ENCODE peak calls at places on chromosomes 7 and 10, in ten cellular contexts. T is psoas muscle, P is progenitor cell of endocrine pancreas, O is colonic mucosa, N is astrocyte of the spinal cord, B is lower lobe of right lung, G is RWPE1, H is uterus, X is neural crest cell, V is heart left ventricle. J is an unnamed sample.

GRCh38 chr10:119029613-119030420 is at the start of gene NANOS1:
- DNase-seq in T (no peak), B (no peak), H (no peak), O (no peak), G (no peak), V (no peak), P (peak), N (no peak), X (peak), J (peak)

GRCh38 chr10:42979730-42980467 is 97.0 kb upstream of the RET start:
- DNase-seq in B (no peak), X (no peak), O (no peak), N (no peak), G (no peak), V (peak), P (peak), T (peak), H (peak), J (no peak)

GRCh38 chr7:36029311-36029710 is 123.7 kb upstream of the EEPD1 start:
- DNase-seq in H (no peak), X (no peak), P (no peak), T (no peak), N (no peak), O (no peak), G (no peak), B (no peak), V (no peak), J (no peak)

GRCh38 chr7:114130860-114131259 is 212.1 kb upstream of the PPP1R3A start:
- DNase-seq in N (peak), O (no peak), P (no peak), T (no peak), H (no peak), V (no peak), G (no peak), B (no peak), X (no peak), J (no peak)

GRCh38 chr10:108166401-108166800 is 1001.9 kb upstream of the SORCS1 start:
- DNase-seq in P (no peak), X (no peak), G (no peak), O (no peak), H (no peak), T (no peak), N (no peak), V (no peak), B (no peak), J (no peak)

GRCh38 chr7:121276276-121276675 is 52.5 kb upstream of the WNT16 start:
- DNase-seq in O (no peak), P (no peak), T (no peak), V (no peak), X (no peak), G (no peak), H (no peak), N (no peak), B (no peak), J (no peak)

GRCh38 chr10:62688971-62689700 is 115.4 kb upstream of the ADO start:
- DNase-seq in X (no peak), B (no peak), V (no peak), O (no peak), G (no peak), T (no peak), N (no peak), P (no peak), H (no peak), J (no peak)

GRCh38 chr10:79298403-79299244 is 48.6 kb upstream of the PPIF start:
- DNase-seq in X (no peak), T (peak), N (peak), V (peak), G (peak), B (no peak), O (peak), P (no peak), H (peak), J (no peak)

GRCh38 chr7:25396661-25397060 is 168.4 kb upstream of the NPVF start:
- DNase-seq in V (no peak), X (no peak), G (no peak), T (no peak), N (no peak), H (no peak), O (no peak), B (no peak), P (no peak), J (no peak)

GRCh38 chr10:14386202-14386593 is 55.5 kb upstream of the FRMD4A start:
- DNase-seq in V (no peak), H (no peak), T (no peak), G (peak), N (peak), X (no peak), B (no peak), O (no peak), P (no peak), J (no peak)

GRCh38 chr7:80346704-80347103 is 165.2 kb downstream of the GNAT3 start:
- DNase-seq in G (peak), P (no peak), B (no peak), O (no peak), H (no peak), X (no peak), V (no peak), N (peak), T (no peak), J (no peak)

GRCh38 chr10:132272061-132272766 is 35.5 kb downstream of the STK32C start:
- DNase-seq in O (peak), P (no peak), T (no peak), B (peak), G (no peak), H (peak), N (peak), V (no peak), X (no peak), J (no peak)

GRCh38 chr10:125201108-125201524 is 40.8 kb upstream of the CTBP2 start:
- DNase-seq in X (no peak), B (no peak), V (no peak), N (peak), G (peak), O (no peak), T (no peak), P (no peak), H (no peak), J (no peak)

GRCh38 chr7:69893915-69894314 is 295.6 kb downstream of the AUTS2 start:
- DNase-seq in H (no peak), X (no peak), O (no peak), V (no peak), T (no peak), B (no peak), P (no peak), N (no peak), G (no peak), J (no peak)

GRCh38 chr10:103605359-103606156 is 112.1 kb downstream of the NEURL1 start:
- DNase-seq in B (peak), O (peak), P (no peak), V (peak), N (peak), G (peak), X (peak), H (peak), T (peak), J (peak)

GRCh38 chr7:26410156-26410555 is 118.5 kb downstream of the SNX10 start:
- DNase-seq in O (no peak), T (no peak), B (no peak), H (no peak), G (no peak), V (no peak), P (no peak), N (no peak), X (no peak), J (no peak)
- TF ChIP-seq CTCF in O (no peak), T (no peak), B (no peak), H (no peak), G (no peak), V (no peak), P (no peak), N (no peak), X (no peak), J (no peak)

GRCh38 chr7:134727711-134728110 is 51.7 kb upstream of the CALD1 start:
- DNase-seq in P (no peak), T (no peak), V (no peak), H (no peak), G (no peak), N (no peak), X (no peak), O (no peak), B (no peak), J (no peak)

GRCh38 chr7:134723904-134724303 is 55.5 kb upstream of the CALD1 start:
- DNase-seq in N (no peak), H (no peak), X (no peak), G (no peak), V (no peak), O (no peak), P (no peak), B (no peak), T (no peak), J (no peak)

GRCh38 chr7:134726581-134726980 is 52.9 kb upstream of the CALD1 start:
- DNase-seq in G (no peak), H (no peak), P (no peak), V (no peak), N (no peak), B (no peak), X (no peak), T (no peak), O (no peak), J (no peak)

GRCh38 chr7:134722786-134723322 is 56.6 kb upstream of the CALD1 start:
- DNase-seq in V (no peak), X (no peak), N (no peak), H (no peak), T (no peak), G (no peak), P (no peak), O (no peak), B (no peak), J (no peak)

DNA sequence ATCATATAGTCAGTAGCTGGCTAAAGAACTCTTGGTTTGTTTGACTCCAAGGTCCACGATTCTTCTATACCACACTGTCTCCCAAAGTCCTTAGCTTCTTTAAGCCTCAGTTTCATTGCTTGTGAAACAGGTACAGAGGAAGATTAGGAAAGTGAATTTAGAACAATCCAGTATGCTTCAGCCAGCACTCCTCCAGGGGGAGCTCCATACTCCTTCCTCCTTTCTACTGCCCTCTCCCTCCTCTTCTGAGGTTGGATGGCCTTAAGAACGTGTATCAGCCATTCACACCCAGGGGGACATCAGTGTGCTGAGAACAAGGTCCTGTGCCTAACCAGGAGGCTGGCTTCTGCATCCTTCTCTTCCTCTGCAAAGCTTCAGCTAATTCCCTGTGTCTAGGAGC is 54.8 kb upstream of the CALD1 start:
- DNase-seq in N (peak), P (no peak), O (no peak), V (no peak), G (peak), X (no peak), H (no peak), B (no peak), T (no peak), J (no peak)
- TF ChIP-seq CTCF in N (peak), P (peak), O (no peak), V (peak), G (peak), X (peak), H (peak), B (peak), T (peak), J (peak)

DNA sequence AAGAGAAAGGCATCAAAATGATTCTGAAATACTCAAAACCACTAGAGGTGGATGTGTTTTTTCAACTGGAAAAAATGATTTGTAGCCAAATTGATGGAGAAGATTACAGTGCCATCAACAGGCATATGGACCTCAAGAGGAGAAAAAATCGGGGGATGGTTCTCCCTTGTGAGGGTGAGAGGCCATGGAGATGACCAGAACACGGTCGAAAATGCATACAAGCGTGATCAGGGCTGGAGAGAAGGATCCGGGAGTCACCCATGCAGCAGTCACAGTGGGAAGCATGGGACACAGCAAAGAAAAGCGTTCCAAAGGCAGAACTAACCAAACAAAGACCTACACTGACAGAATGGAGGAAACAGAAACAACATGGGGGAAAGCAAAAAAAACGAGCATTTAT is 80.3 kb downstream of the SLC37A3 start:
- DNase-seq in T (no peak), V (no peak), P (no peak), H (no peak), O (no peak), N (no peak), B (no peak), G (no peak), X (no peak), J (no peak)
- TF ChIP-seq CTCF in T (no peak), V (no peak), P (no peak), H (no peak), O (no peak), N (no peak), B (no peak), G (no peak), X (no peak), J (no peak)

GRCh38 chr10:30555465-30555864 is 74.1 kb downstream of the LYZL2 start:
- DNase-seq in O (no peak), X (no peak), G (no peak), H (no peak), N (no peak), V (no peak), B (no peak), T (no peak), P (no peak), J (no peak)
- TF ChIP-seq CTCF in O (no peak), X (no peak), G (no peak), H (no peak), N (no peak), V (no peak), B (no peak), T (no peak), P (no peak), J (no peak)

J was measured in nephron progenitor cell.